ENCODE peak calls at places on chromosomes 11 and 22, in six cellular contexts. Y is sciatic nerve, L is fibroblast of the aortic adventitia, N is smooth muscle cell of the brain vasculature, Q is upper lobe of right lung, W is fibroblast of lung. P is an unnamed sample.

GRCh38 chr11:125348141-125348651 is 147.9 kb downstream of the FEZ1 start:
- DNase-seq in Y (no peak), L (no peak), N (no peak), Q (peak; percentile 49), W (no peak), P (no peak)

GRCh38 chr11:90318651-90319050 is 95.8 kb upstream of the CHORDC1 start:
- DNase-seq in Y (no peak), L (no peak), N (no peak), Q (no peak), W (no peak), P (no peak)

GRCh38 chr11:125049393-125049792 is 13.7 kb upstream of the SLC37A2 start:
- DNase-seq in Y (no peak), L (no peak), N (no peak), Q (no peak), W (no peak), P (no peak)

GRCh38 chr22:39142088-39142667 is 10.3 kb downstream of the CBX7 start:
- DNase-seq in Y (no peak), L (no peak), N (no peak), Q (no peak), W (no peak), P (peak; percentile 17)

GRCh38 chr11:2650343-2650867 is 49.4 kb downstream of the KCNQ1OT1 start:
- DNase-seq in Y (no peak), L (no peak), N (no peak), Q (no peak), W (no peak), P (no peak)

GRCh38 chr11:4704054-4704789 is at the start of gene MMP26:
- DNase-seq in Y (no peak), L (no peak), N (no peak), Q (no peak), W (no peak), P (no peak)

GRCh38 chr11:92854952-92855351 is 114.5 kb upstream of the MTNR1B start:
- DNase-seq in Y (no peak), L (no peak), N (no peak), Q (no peak), W (peak; percentile 14), P (no peak)

GRCh38 chr22:36585841-36586240 is 56.9 kb upstream of the EIF3D start:
- DNase-seq in Y (no peak), L (no peak), N (no peak), Q (no peak), W (no peak), P (no peak)

GRCh38 chr11:93820085-93820710 is 30.2 kb downstream of the VSTM5 start:
- DNase-seq in Y (no peak), L (no peak), N (no peak), Q (no peak), W (no peak), P (no peak)

GRCh38 chr11:123228489-123229163 is 33.6 kb upstream of the CLMP start:
- DNase-seq in Y (no peak), L (no peak), N (no peak), Q (no peak), W (no peak), P (no peak)

GRCh38 chr22:32634424-32634981 is 159.9 kb downstream of the FBXO7 start:
- DNase-seq in Y (no peak), L (no peak), N (no peak), Q (no peak), W (no peak), P (no peak)

GRCh38 chr11:64762277-64762915 is 2.6 kb upstream of the PYGM start:
- DNase-seq in Y (peak; percentile 51), L (no peak), N (no peak), Q (peak; percentile 59), W (no peak), P (peak; percentile 38)

GRCh38 chr11:44574620-44575287 is 9.3 kb downstream of the CD82 start:
- DNase-seq in Y (no peak), L (peak; percentile 83), N (no peak), Q (no peak), W (peak; percentile 98), P (no peak)

GRCh38 chr22:41902932-41903421 is 11.9 kb downstream of the SHISA8 start:
- DNase-seq in Y (no peak), L (no peak), N (no peak), Q (no peak), W (no peak), P (peak; percentile 84)

GRCh38 chr11:133354069-133354468 is 178.2 kb downstream of the OPCML start:
- DNase-seq in Y (no peak), L (no peak), N (no peak), Q (no peak), W (no peak), P (no peak)